ENCODE peak calls at places on chromosomes 2 and 18, in nine cellular contexts. One of them, this sample, is unnamed.
A peak's percentile ranks its signal among the peaks of the same experiment; 100 is the strongest.

GRCh38 chr2:144938308-144938709 is 418.4 kb upstream of the ZEB2 start:
- DNase-seq in activated naive CD4-positive, alpha-beta T cell treated with anti-CD3 and anti-CD28 coated beads, Interleukin-2, amount 10 ng/mL, durations not matched to agents 7 days and 5 days: no peak
- DNase-seq in Ammon's horn: no peak
- DNase-seq in NCI-H510A: no peak
- DNase-seq in activated CD4-positive, alpha-beta T cell treated with anti-CD3 and anti-CD28 coated beads, Interleukin-2, amount 50 U/mL, for 48 hours: no peak
- DNase-seq in ureter: no peak
- DNase-seq in KBM-7: no peak
- DNase-seq in hepatic stellate cell: peak; percentile 41
- DNase-seq in M059J: peak; percentile 78
- DNase-seq in this sample: no peak

GRCh38 chr2:26735096-26735495 is 29.0 kb upstream of the SLC35F6 start:
- DNase-seq in activated naive CD4-positive, alpha-beta T cell treated with anti-CD3 and anti-CD28 coated beads, Interleukin-2, amount 10 ng/mL, durations not matched to agents 7 days and 5 days: no peak
- DNase-seq in Ammon's horn: no peak
- DNase-seq in NCI-H510A: no peak
- DNase-seq in activated CD4-positive, alpha-beta T cell treated with anti-CD3 and anti-CD28 coated beads, Interleukin-2, amount 50 U/mL, for 48 hours: no peak
- DNase-seq in ureter: no peak
- DNase-seq in KBM-7: no peak
- DNase-seq in hepatic stellate cell: peak; percentile 82
- DNase-seq in M059J: peak; percentile 80
- DNase-seq in this sample: no peak

GRCh38 chr2:190267302-190267701 is 52.3 kb downstream of the HIBCH start:
- DNase-seq in activated naive CD4-positive, alpha-beta T cell treated with anti-CD3 and anti-CD28 coated beads, Interleukin-2, amount 10 ng/mL, durations not matched to agents 7 days and 5 days: no peak
- DNase-seq in Ammon's horn: no peak
- DNase-seq in NCI-H510A: no peak
- DNase-seq in activated CD4-positive, alpha-beta T cell treated with anti-CD3 and anti-CD28 coated beads, Interleukin-2, amount 50 U/mL, for 48 hours: no peak
- DNase-seq in ureter: no peak
- DNase-seq in KBM-7: no peak
- DNase-seq in hepatic stellate cell: peak; percentile 14
- DNase-seq in M059J: peak; percentile 88
- DNase-seq in this sample: no peak

GRCh38 chr2:239462671-239463506 is 62.1 kb upstream of the HDAC4 start:
- DNase-seq in activated naive CD4-positive, alpha-beta T cell treated with anti-CD3 and anti-CD28 coated beads, Interleukin-2, amount 10 ng/mL, durations not matched to agents 7 days and 5 days: no peak
- DNase-seq in Ammon's horn: no peak
- DNase-seq in NCI-H510A: no peak
- DNase-seq in activated CD4-positive, alpha-beta T cell treated with anti-CD3 and anti-CD28 coated beads, Interleukin-2, amount 50 U/mL, for 48 hours: no peak
- DNase-seq in ureter: peak; percentile 39
- DNase-seq in KBM-7: no peak
- DNase-seq in hepatic stellate cell: no peak
- DNase-seq in M059J: no peak
- DNase-seq in this sample: no peak

GRCh38 chr2:96305979-96306308 is 598 bp upstream of the SNRNP200 start:
- DNase-seq in activated naive CD4-positive, alpha-beta T cell treated with anti-CD3 and anti-CD28 coated beads, Interleukin-2, amount 10 ng/mL, durations not matched to agents 7 days and 5 days: no peak
- DNase-seq in Ammon's horn: no peak
- DNase-seq in NCI-H510A: no peak
- DNase-seq in activated CD4-positive, alpha-beta T cell treated with anti-CD3 and anti-CD28 coated beads, Interleukin-2, amount 50 U/mL, for 48 hours: peak; percentile 29
- DNase-seq in ureter: no peak
- DNase-seq in KBM-7: no peak
- DNase-seq in hepatic stellate cell: no peak
- DNase-seq in M059J: no peak
- DNase-seq in this sample: no peak

GRCh38 chr2:201908901-201909300 is 102.6 kb downstream of the CDK15 start:
- DNase-seq in activated naive CD4-positive, alpha-beta T cell treated with anti-CD3 and anti-CD28 coated beads, Interleukin-2, amount 10 ng/mL, durations not matched to agents 7 days and 5 days: no peak
- DNase-seq in Ammon's horn: peak; percentile 13
- DNase-seq in NCI-H510A: no peak
- DNase-seq in activated CD4-positive, alpha-beta T cell treated with anti-CD3 and anti-CD28 coated beads, Interleukin-2, amount 50 U/mL, for 48 hours: no peak
- DNase-seq in ureter: no peak
- DNase-seq in KBM-7: no peak
- DNase-seq in hepatic stellate cell: no peak
- DNase-seq in M059J: no peak
- DNase-seq in this sample: no peak

GRCh38 chr2:14616950-14617349 is 15.6 kb upstream of the LRATD1 start:
- DNase-seq in activated naive CD4-positive, alpha-beta T cell treated with anti-CD3 and anti-CD28 coated beads, Interleukin-2, amount 10 ng/mL, durations not matched to agents 7 days and 5 days: no peak
- DNase-seq in Ammon's horn: no peak
- DNase-seq in NCI-H510A: no peak
- DNase-seq in activated CD4-positive, alpha-beta T cell treated with anti-CD3 and anti-CD28 coated beads, Interleukin-2, amount 50 U/mL, for 48 hours: no peak
- DNase-seq in ureter: no peak
- DNase-seq in KBM-7: no peak
- DNase-seq in hepatic stellate cell: no peak
- DNase-seq in M059J: no peak
- DNase-seq in this sample: no peak

GRCh38 chr2:186903183-186903582 is 54.2 kb upstream of the ZSWIM2 start:
- DNase-seq in activated naive CD4-positive, alpha-beta T cell treated with anti-CD3 and anti-CD28 coated beads, Interleukin-2, amount 10 ng/mL, durations not matched to agents 7 days and 5 days: no peak
- DNase-seq in Ammon's horn: no peak
- DNase-seq in NCI-H510A: no peak
- DNase-seq in activated CD4-positive, alpha-beta T cell treated with anti-CD3 and anti-CD28 coated beads, Interleukin-2, amount 50 U/mL, for 48 hours: no peak
- DNase-seq in ureter: no peak
- DNase-seq in KBM-7: no peak
- DNase-seq in hepatic stellate cell: no peak
- DNase-seq in M059J: peak; percentile 11
- DNase-seq in this sample: no peak

GRCh38 chr2:241507430-241508239 is 749 bp downstream of the STK25 start:
- DNase-seq in activated naive CD4-positive, alpha-beta T cell treated with anti-CD3 and anti-CD28 coated beads, Interleukin-2, amount 10 ng/mL, durations not matched to agents 7 days and 5 days: peak; percentile 60
- DNase-seq in Ammon's horn: no peak
- DNase-seq in NCI-H510A: peak; percentile 20
- DNase-seq in activated CD4-positive, alpha-beta T cell treated with anti-CD3 and anti-CD28 coated beads, Interleukin-2, amount 50 U/mL, for 48 hours: peak; percentile 44
- DNase-seq in ureter: no peak
- DNase-seq in KBM-7: peak; percentile 37
- DNase-seq in hepatic stellate cell: peak; percentile 88
- DNase-seq in M059J: peak; percentile 55
- DNase-seq in this sample: no peak

GRCh38 chr2:180478883-180479282 is 471.8 kb upstream of the CWC22 start:
- DNase-seq in activated naive CD4-positive, alpha-beta T cell treated with anti-CD3 and anti-CD28 coated beads, Interleukin-2, amount 10 ng/mL, durations not matched to agents 7 days and 5 days: no peak
- DNase-seq in Ammon's horn: no peak
- DNase-seq in NCI-H510A: no peak
- DNase-seq in activated CD4-positive, alpha-beta T cell treated with anti-CD3 and anti-CD28 coated beads, Interleukin-2, amount 50 U/mL, for 48 hours: no peak
- DNase-seq in ureter: no peak
- DNase-seq in KBM-7: no peak
- DNase-seq in hepatic stellate cell: no peak
- DNase-seq in M059J: peak; percentile 16
- DNase-seq in this sample: no peak

GRCh38 chr2:58045580-58046334 is 849 bp upstream of the VRK2 start:
- DNase-seq in activated naive CD4-positive, alpha-beta T cell treated with anti-CD3 and anti-CD28 coated beads, Interleukin-2, amount 10 ng/mL, durations not matched to agents 7 days and 5 days: no peak
- DNase-seq in Ammon's horn: no peak
- DNase-seq in NCI-H510A: no peak
- DNase-seq in activated CD4-positive, alpha-beta T cell treated with anti-CD3 and anti-CD28 coated beads, Interleukin-2, amount 50 U/mL, for 48 hours: peak; percentile 17
- DNase-seq in ureter: no peak
- DNase-seq in KBM-7: no peak
- DNase-seq in hepatic stellate cell: no peak
- DNase-seq in M059J: no peak
- DNase-seq in this sample: no peak

GRCh38 chr2:152571035-152571766 is 146.1 kb downstream of the PRPF40A start:
- DNase-seq in activated naive CD4-positive, alpha-beta T cell treated with anti-CD3 and anti-CD28 coated beads, Interleukin-2, amount 10 ng/mL, durations not matched to agents 7 days and 5 days: no peak
- DNase-seq in Ammon's horn: no peak
- DNase-seq in NCI-H510A: no peak
- DNase-seq in activated CD4-positive, alpha-beta T cell treated with anti-CD3 and anti-CD28 coated beads, Interleukin-2, amount 50 U/mL, for 48 hours: no peak
- DNase-seq in ureter: no peak
- DNase-seq in KBM-7: no peak
- DNase-seq in hepatic stellate cell: no peak
- DNase-seq in M059J: peak; percentile 60
- DNase-seq in this sample: no peak

GRCh38 chr2:160299540-160299939 is 99.5 kb upstream of the ITGB6 start:
- DNase-seq in activated naive CD4-positive, alpha-beta T cell treated with anti-CD3 and anti-CD28 coated beads, Interleukin-2, amount 10 ng/mL, durations not matched to agents 7 days and 5 days: no peak
- DNase-seq in Ammon's horn: no peak
- DNase-seq in NCI-H510A: no peak
- DNase-seq in activated CD4-positive, alpha-beta T cell treated with anti-CD3 and anti-CD28 coated beads, Interleukin-2, amount 50 U/mL, for 48 hours: peak; percentile 17
- DNase-seq in ureter: no peak
- DNase-seq in KBM-7: no peak
- DNase-seq in hepatic stellate cell: no peak
- DNase-seq in M059J: peak; percentile 47
- DNase-seq in this sample: no peak

GRCh38 chr2:234593636-234594035 is 96.8 kb upstream of the ARL4C start:
- DNase-seq in activated naive CD4-positive, alpha-beta T cell treated with anti-CD3 and anti-CD28 coated beads, Interleukin-2, amount 10 ng/mL, durations not matched to agents 7 days and 5 days: no peak
- DNase-seq in Ammon's horn: no peak
- DNase-seq in NCI-H510A: no peak
- DNase-seq in activated CD4-positive, alpha-beta T cell treated with anti-CD3 and anti-CD28 coated beads, Interleukin-2, amount 50 U/mL, for 48 hours: no peak
- DNase-seq in ureter: no peak
- DNase-seq in KBM-7: no peak
- DNase-seq in hepatic stellate cell: peak; percentile 28
- DNase-seq in M059J: peak; percentile 38
- DNase-seq in this sample: no peak

GRCh38 chr18:76821875-76822509 is 365 bp upstream of the ZNF236 start:
- DNase-seq in activated naive CD4-positive, alpha-beta T cell treated with anti-CD3 and anti-CD28 coated beads, Interleukin-2, amount 10 ng/mL, durations not matched to agents 7 days and 5 days: peak; percentile 73
- DNase-seq in Ammon's horn: peak; percentile 59
- DNase-seq in NCI-H510A: peak; percentile 64
- DNase-seq in activated CD4-positive, alpha-beta T cell treated with anti-CD3 and anti-CD28 coated beads, Interleukin-2, amount 50 U/mL, for 48 hours: peak; percentile 64
- DNase-seq in ureter: peak; percentile 61
- DNase-seq in KBM-7: peak; percentile 71
- DNase-seq in hepatic stellate cell: peak; percentile 85
- DNase-seq in M059J: peak; percentile 56
- DNase-seq in this sample: peak; percentile 52

GRCh38 chr18:35728676-35729075 is 147.1 kb downstream of the GALNT1 start:
- DNase-seq in activated naive CD4-positive, alpha-beta T cell treated with anti-CD3 and anti-CD28 coated beads, Interleukin-2, amount 10 ng/mL, durations not matched to agents 7 days and 5 days: no peak
- DNase-seq in Ammon's horn: no peak
- DNase-seq in NCI-H510A: no peak
- DNase-seq in activated CD4-positive, alpha-beta T cell treated with anti-CD3 and anti-CD28 coated beads, Interleukin-2, amount 50 U/mL, for 48 hours: no peak
- DNase-seq in ureter: no peak
- DNase-seq in KBM-7: no peak
- DNase-seq in hepatic stellate cell: no peak
- DNase-seq in M059J: peak; percentile 13
- DNase-seq in this sample: no peak

GRCh38 chr2:239815638-239816035 is 209.5 kb downstream of the NDUFA10 start:
- DNase-seq in activated naive CD4-positive, alpha-beta T cell treated with anti-CD3 and anti-CD28 coated beads, Interleukin-2, amount 10 ng/mL, durations not matched to agents 7 days and 5 days: no peak
- DNase-seq in Ammon's horn: no peak
- DNase-seq in NCI-H510A: no peak
- DNase-seq in activated CD4-positive, alpha-beta T cell treated with anti-CD3 and anti-CD28 coated beads, Interleukin-2, amount 50 U/mL, for 48 hours: no peak
- DNase-seq in ureter: no peak
- DNase-seq in KBM-7: no peak
- DNase-seq in hepatic stellate cell: no peak
- DNase-seq in M059J: no peak
- DNase-seq in this sample: no peak

GRCh38 chr2:563512-563911 is 113.7 kb downstream of the TMEM18 start:
- DNase-seq in activated naive CD4-positive, alpha-beta T cell treated with anti-CD3 and anti-CD28 coated beads, Interleukin-2, amount 10 ng/mL, durations not matched to agents 7 days and 5 days: no peak
- DNase-seq in Ammon's horn: no peak
- DNase-seq in NCI-H510A: no peak
- DNase-seq in activated CD4-positive, alpha-beta T cell treated with anti-CD3 and anti-CD28 coated beads, Interleukin-2, amount 50 U/mL, for 48 hours: no peak
- DNase-seq in ureter: no peak
- DNase-seq in KBM-7: no peak
- DNase-seq in hepatic stellate cell: no peak
- DNase-seq in M059J: no peak
- DNase-seq in this sample: no peak

This sample was measured in putamen.